ENCODE peak calls at places on chromosomes 3 and 15, in six cellular contexts. Q is H1, E is HepG2, V is GM12891, L is K562, P is GM12878. J is an unnamed sample.

GRCh38 chr3:58574682-58575081 is 2.5 kb downstream of the FAM107A start:
- DNase-seq in Q (no peak), E (no peak), V (no peak), L (no peak), P (no peak), J (no peak)

GRCh38 chr3:96070682-96071081 is 743.7 kb upstream of the EPHA6 start:
- DNase-seq in Q (no peak), L (no peak), E (no peak), P (no peak), V (no peak), J (no peak)

GRCh38 chr3:38601971-38602550 is 47.4 kb downstream of the SCN5A start:
- DNase-seq in E (no peak), Q (no peak), P (no peak), L (no peak), V (no peak), J (no peak)

GRCh38 chr3:143348486-143349327 is 229.1 kb downstream of the CHST2 start:
- DNase-seq in L (peak; percentile 29), P (no peak), V (no peak), Q (no peak), E (no peak), J (no peak)

GRCh38 chr3:152375546-152375945 is 106.8 kb downstream of the MBNL1 start:
- DNase-seq in V (no peak), P (no peak), L (no peak), Q (no peak), E (no peak), J (no peak)

GRCh38 chr3:153232737-153233330 is 70.8 kb downstream of the RAP2B start:
- DNase-seq in P (no peak), E (no peak), V (no peak), L (no peak), Q (no peak), J (no peak)

GRCh38 chr3:171301002-171301401 is 159.2 kb downstream of the TNIK start:
- DNase-seq in V (no peak), E (no peak), P (no peak), Q (no peak), L (no peak), J (no peak)

GRCh38 chr3:46899151-46900006 is 21.9 kb downstream of the PTH1R start:
- DNase-seq in V (no peak), L (no peak), Q (no peak), P (no peak), E (no peak), J (no peak)

GRCh38 chr15:66165856-66166255 is 87.7 kb downstream of the MEGF11 start:
- DNase-seq in V (no peak), L (no peak), E (no peak), P (no peak), Q (no peak), J (no peak)

GRCh38 chr3:11826628-11827265 is 19.9 kb downstream of the TAMM41 start:
- DNase-seq in P (no peak), E (no peak), V (no peak), L (no peak), Q (no peak), J (no peak)

GRCh38 chr3:146702237-146702636 is 97.1 kb upstream of the PLSCR5 start:
- DNase-seq in P (no peak), E (no peak), Q (no peak), V (no peak), L (no peak), J (no peak)

GRCh38 chr3:51686512-51687215 is 15.6 kb downstream of the TEX264 start:
- DNase-seq in Q (no peak), V (peak; percentile 54), E (no peak), L (peak; percentile 43), P (peak; percentile 68), J (peak; percentile 59)

GRCh38 chr3:150300847-150301517 is 107.1 kb upstream of the TSC22D2 start:
- DNase-seq in Q (no peak), L (no peak), P (no peak), E (no peak), V (no peak), J (no peak)

GRCh38 chr3:193488741-193489140 is 66.0 kb downstream of the ATP13A4 start:
- DNase-seq in P (no peak), Q (no peak), V (no peak), L (no peak), E (no peak), J (no peak)

GRCh38 chr3:151356791-151357460 is 27.6 kb upstream of the P2RY13 start:
- DNase-seq in V (no peak), L (no peak), Q (no peak), E (no peak), P (no peak), J (no peak)

GRCh38 chr3:41200669-41201021 is 1.3 kb downstream of the CTNNB1 start:
- DNase-seq in P (no peak), V (no peak), L (no peak), Q (no peak), E (peak; percentile 43), J (no peak)

GRCh38 chr3:160804762-160805161 is 48.7 kb downstream of the PPM1L start:
- DNase-seq in Q (no peak), P (no peak), V (no peak), E (no peak), L (no peak), J (no peak)

GRCh38 chr3:354433-354832 is 157.9 kb downstream of the CHL1 start:
- DNase-seq in E (peak; percentile 56), P (peak; percentile 60), V (no peak), L (peak; percentile 43), Q (peak; percentile 63), J (peak; percentile 2)

GRCh38 chr3:164940737-164941136 is 137.6 kb downstream of the SI start:
- DNase-seq in Q (no peak), L (no peak), P (no peak), V (no peak), E (no peak), J (no peak)

GRCh38 chr3:48413086-48413485 is 16.8 kb downstream of the PLXNB1 start:
- DNase-seq in L (no peak), V (no peak), E (no peak), Q (no peak), P (no peak), J (no peak)

GRCh38 chr15:50523736-50524318 is 22.6 kb downstream of the USP50 start:
- DNase-seq in V (no peak), Q (no peak), L (no peak), P (no peak), E (no peak), J (no peak)

GRCh38 chr3:122322095-122323075 is 2.7 kb upstream of the CSTA start:
- DNase-seq in V (no peak), P (no peak), Q (no peak), L (no peak), E (no peak), J (no peak)

GRCh38 chr15:29143909-29144308 is 125.7 kb downstream of the NSMCE3 start:
- DNase-seq in V (no peak), P (no peak), Q (no peak), E (no peak), L (no peak), J (no peak)

GRCh38 chr3:149763565-149763964 is 11.3 kb upstream of the COMMD2 start:
- DNase-seq in E (no peak), P (no peak), Q (no peak), L (no peak), V (no peak), J (no peak)

GRCh38 chr3:184368804-184369183 is 7.3 kb downstream of the POLR2H start:
- DNase-seq in P (no peak), E (no peak), V (no peak), Q (no peak), L (no peak), J (no peak)

GRCh38 chr15:65900488-65900887 is 31.2 kb downstream of the RAB11A start:
- DNase-seq in Q (no peak), L (no peak), P (no peak), V (no peak), E (no peak), J (no peak)

GRCh38 chr15:62188744-62189143 is 23.7 kb upstream of the C2CD4B start:
- DNase-seq in Q (no peak), V (no peak), P (no peak), L (no peak), E (no peak), J (no peak)

GRCh38 chr3:98778852-98779379 is 15.8 kb downstream of the ST3GAL6 start:
- DNase-seq in V (no peak), P (no peak), L (no peak), Q (no peak), E (peak; percentile 97), J (no peak)
- TF ChIP-seq TAF1 in V (no peak), P (no peak), L (no peak), Q (no peak), E (peak; percentile 5), J (no peak)

GRCh38 chr15:72358532-72359180 is 17.2 kb downstream of the HEXA start:
- DNase-seq in V (no peak), E (peak; percentile 83), Q (no peak), L (no peak), P (no peak), J (no peak)
- TF ChIP-seq POLR2AphosphoS5 in V (no peak), E (no peak), Q (no peak), L (no peak), P (no peak), J (no peak)

DNA sequence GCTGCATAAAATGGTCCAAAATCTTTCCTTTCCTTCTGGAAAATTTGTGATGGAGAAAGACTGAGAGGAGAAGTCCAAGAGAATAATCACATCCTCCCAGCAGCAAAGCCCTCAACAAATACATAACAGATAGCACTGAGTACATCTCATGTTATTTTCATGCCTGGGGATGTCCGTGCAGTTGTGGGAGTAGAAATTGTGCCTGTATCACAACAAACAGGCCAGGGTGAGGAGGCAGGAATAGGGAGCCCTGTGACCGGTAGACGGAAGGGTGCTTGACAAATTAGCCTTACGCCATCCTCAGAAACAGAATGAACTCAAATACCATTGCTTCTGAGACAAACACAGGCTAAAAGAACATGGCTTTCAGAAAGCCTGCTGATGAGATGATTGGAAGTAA is 333.2 kb upstream of the UMPS start:
- DNase-seq in L (no peak), E (no peak), V (no peak), Q (no peak), P (no peak), J (no peak)
- TF ChIP-seq POLR2A in L (no peak), E (no peak), V (no peak), Q (no peak), P (no peak), J (no peak)

GRCh38 chr3:72664576-72664975 is 183.7 kb downstream of the SHQ1 start:
- DNase-seq in E (no peak), P (no peak), V (no peak), L (no peak), Q (no peak), J (no peak)
- TF ChIP-seq TAF1 in E (no peak), P (no peak), V (no peak), L (no peak), Q (no peak), J (no peak)

GRCh38 chr3:133750201-133750748 is 4.1 kb downstream of the TF start:
- DNase-seq in V (no peak), Q (no peak), E (no peak), P (no peak), L (no peak), J (no peak)
- TF ChIP-seq POLR2AphosphoS5 in V (no peak), Q (no peak), E (peak; percentile 47), P (no peak), L (no peak), J (no peak)

DNA sequence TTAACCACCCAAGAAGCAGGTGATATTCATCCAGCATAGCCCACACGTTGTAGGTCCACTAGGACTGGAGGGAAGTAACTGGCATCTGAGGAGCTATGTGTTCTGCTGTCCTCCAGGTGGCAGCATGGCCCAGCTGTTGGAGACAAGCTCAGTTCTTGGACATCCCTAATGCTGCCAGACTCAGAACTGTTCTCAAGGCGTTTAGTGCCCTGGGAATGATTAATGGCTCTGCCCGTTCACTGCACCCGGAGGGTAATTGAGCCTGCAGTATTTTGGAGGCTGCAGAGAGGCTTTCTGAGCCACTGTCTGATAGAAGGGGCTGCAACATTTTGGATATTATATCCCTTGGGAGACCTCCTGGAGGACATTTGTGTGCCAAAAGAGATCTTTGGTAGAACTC is 521.2 kb upstream of the SEMA6D start:
- DNase-seq in L (peak; percentile 15), V (no peak), Q (peak; percentile 80), P (peak; percentile 13), E (peak; percentile 48), J (peak; percentile 8)
- TF ChIP-seq POLR2A in L (no peak), V (no peak), Q (no peak), P (no peak), E (no peak), J (no peak)